ENCODE peak calls at places on chromosomes 16 and 17, in nine cellular contexts. One of them, this sample, is unnamed.

GRCh38 chr17:29250666-29251065 is 4.0 kb downstream of the CRYBA1 start:
- DNase-seq in NT2/D1: no peak
- DNase-seq in SW480: no peak
- DNase-seq in heart left ventricle: no peak
- DNase-seq in Kasumi-1: no peak
- DNase-seq in left ventricle myocardium inferior: no peak
- DNase-seq in aorta: no peak
- DNase-seq in small intestine: no peak
- DNase-seq in BJ: peak; percentile 37
- DNase-seq in this sample: peak; percentile 89

GRCh38 chr17:72404872-72405271 is 284.1 kb downstream of the SOX9 start:
- DNase-seq in Kasumi-1: no peak
- DNase-seq in BJ: no peak
- DNase-seq in heart left ventricle: no peak
- DNase-seq in aorta: no peak
- DNase-seq in small intestine: no peak
- DNase-seq in NT2/D1: no peak
- DNase-seq in left ventricle myocardium inferior: no peak
- DNase-seq in SW480: no peak
- DNase-seq in this sample: peak; percentile 66

GRCh38 chr17:35709874-35710273 is 21.6 kb upstream of the RASL10B start:
- DNase-seq in heart left ventricle: no peak
- DNase-seq in left ventricle myocardium inferior: no peak
- DNase-seq in small intestine: no peak
- DNase-seq in Kasumi-1: no peak
- DNase-seq in SW480: no peak
- DNase-seq in NT2/D1: no peak
- DNase-seq in BJ: peak; percentile 3
- DNase-seq in aorta: no peak
- DNase-seq in this sample: no peak

GRCh38 chr16:19879241-19879792 is 5.3 kb downstream of the GPRC5B start:
- DNase-seq in Kasumi-1: no peak
- DNase-seq in aorta: no peak
- DNase-seq in SW480: peak; percentile 29
- DNase-seq in left ventricle myocardium inferior: peak; percentile 29
- DNase-seq in heart left ventricle: peak; percentile 36
- DNase-seq in NT2/D1: no peak
- DNase-seq in BJ: no peak
- DNase-seq in small intestine: peak; percentile 17
- DNase-seq in this sample: peak; percentile 39

GRCh38 chr17:70446446-70446845 is 277.1 kb downstream of the KCNJ2 start:
- DNase-seq in SW480: no peak
- DNase-seq in heart left ventricle: no peak
- DNase-seq in BJ: no peak
- DNase-seq in aorta: no peak
- DNase-seq in NT2/D1: no peak
- DNase-seq in small intestine: no peak
- DNase-seq in left ventricle myocardium inferior: no peak
- DNase-seq in Kasumi-1: no peak
- DNase-seq in this sample: no peak

GRCh38 chr16:22668318-22668717 is 145.6 kb upstream of the HS3ST2 start:
- DNase-seq in Kasumi-1: no peak
- DNase-seq in SW480: no peak
- DNase-seq in heart left ventricle: no peak
- DNase-seq in BJ: no peak
- DNase-seq in left ventricle myocardium inferior: no peak
- DNase-seq in aorta: no peak
- DNase-seq in small intestine: no peak
- DNase-seq in NT2/D1: no peak
- DNase-seq in this sample: no peak

GRCh38 chr17:32621612-32622312 is 135.0 kb downstream of the CDK5R1 start:
- DNase-seq in BJ: no peak
- DNase-seq in small intestine: peak; percentile 16
- DNase-seq in left ventricle myocardium inferior: no peak
- DNase-seq in aorta: no peak
- DNase-seq in Kasumi-1: no peak
- DNase-seq in NT2/D1: peak; percentile 40
- DNase-seq in SW480: no peak
- DNase-seq in heart left ventricle: no peak
- DNase-seq in this sample: no peak

GRCh38 chr16:86917471-86918365 is 339.4 kb downstream of the FOXL1 start:
- DNase-seq in small intestine: no peak
- DNase-seq in Kasumi-1: no peak
- DNase-seq in left ventricle myocardium inferior: no peak
- DNase-seq in BJ: no peak
- DNase-seq in heart left ventricle: no peak
- DNase-seq in SW480: no peak
- DNase-seq in NT2/D1: no peak
- DNase-seq in aorta: no peak
- DNase-seq in this sample: no peak

GRCh38 chr16:52252680-52253079 is 294.3 kb downstream of the TOX3 start:
- DNase-seq in heart left ventricle: no peak
- DNase-seq in left ventricle myocardium inferior: no peak
- DNase-seq in SW480: no peak
- DNase-seq in NT2/D1: no peak
- DNase-seq in Kasumi-1: no peak
- DNase-seq in aorta: no peak
- DNase-seq in BJ: no peak
- DNase-seq in small intestine: no peak
- DNase-seq in this sample: no peak

GRCh38 chr16:82979406-82980111 is 352.8 kb downstream of the CDH13 start:
- DNase-seq in aorta: no peak
- DNase-seq in Kasumi-1: no peak
- DNase-seq in NT2/D1: no peak
- DNase-seq in BJ: no peak
- DNase-seq in small intestine: peak; percentile 13
- DNase-seq in SW480: no peak
- DNase-seq in left ventricle myocardium inferior: no peak
- DNase-seq in heart left ventricle: no peak
- DNase-seq in this sample: no peak

GRCh38 chr16:66927918-66928649 is 2.7 kb upstream of the RRAD start:
- DNase-seq in BJ: no peak
- DNase-seq in NT2/D1: no peak
- DNase-seq in heart left ventricle: no peak
- DNase-seq in small intestine: no peak
- DNase-seq in aorta: no peak
- DNase-seq in Kasumi-1: no peak
- DNase-seq in left ventricle myocardium inferior: no peak
- DNase-seq in SW480: peak; percentile 24
- DNase-seq in this sample: peak; percentile 39

GRCh38 chr16:58814348-58814801 is 80.3 kb upstream of the GOT2 start:
- DNase-seq in heart left ventricle: peak; percentile 32
- DNase-seq in Kasumi-1: peak; percentile 67
- DNase-seq in left ventricle myocardium inferior: peak; percentile 23
- DNase-seq in NT2/D1: peak; percentile 32
- DNase-seq in small intestine: peak; percentile 21
- DNase-seq in aorta: no peak
- DNase-seq in SW480: peak; percentile 30
- DNase-seq in BJ: peak; percentile 4
- DNase-seq in this sample: peak; percentile 30

GRCh38 chr17:30920282-30920681 is 1.5 kb upstream of the ADAP2 start:
- DNase-seq in SW480: no peak
- DNase-seq in BJ: no peak
- DNase-seq in NT2/D1: no peak
- DNase-seq in aorta: peak; percentile 37
- DNase-seq in left ventricle myocardium inferior: peak; percentile 26
- DNase-seq in small intestine: no peak
- DNase-seq in Kasumi-1: no peak
- DNase-seq in heart left ventricle: peak; percentile 49
- DNase-seq in this sample: no peak

GRCh38 chr17:50603340-50603739 is 31.3 kb upstream of the ABCC3 start:
- DNase-seq in aorta: no peak
- DNase-seq in NT2/D1: no peak
- DNase-seq in SW480: peak; percentile 34
- DNase-seq in left ventricle myocardium inferior: no peak
- DNase-seq in small intestine: peak; percentile 10
- DNase-seq in Kasumi-1: peak; percentile 72
- DNase-seq in heart left ventricle: no peak
- DNase-seq in BJ: no peak
- DNase-seq in this sample: no peak

GRCh38 chr16:17155480-17155879 is 315.3 kb downstream of the XYLT1 start:
- DNase-seq in SW480: no peak
- DNase-seq in small intestine: no peak
- DNase-seq in BJ: no peak
- DNase-seq in aorta: no peak
- DNase-seq in left ventricle myocardium inferior: no peak
- DNase-seq in Kasumi-1: no peak
- DNase-seq in NT2/D1: no peak
- DNase-seq in heart left ventricle: no peak
- DNase-seq in this sample: no peak

GRCh38 chr16:26993988-26994387 is 72.7 kb upstream of the C16orf82 start:
- DNase-seq in SW480: no peak
- DNase-seq in NT2/D1: no peak
- DNase-seq in heart left ventricle: no peak
- DNase-seq in Kasumi-1: no peak
- DNase-seq in left ventricle myocardium inferior: no peak
- DNase-seq in aorta: no peak
- DNase-seq in small intestine: no peak
- DNase-seq in BJ: peak; percentile 30
- DNase-seq in this sample: peak; percentile 52

GRCh38 chr17:56815711-56816110 is 18.0 kb downstream of the C17orf67 start:
- DNase-seq in NT2/D1: no peak
- DNase-seq in heart left ventricle: no peak
- DNase-seq in left ventricle myocardium inferior: no peak
- DNase-seq in aorta: no peak
- DNase-seq in small intestine: no peak
- DNase-seq in SW480: no peak
- DNase-seq in BJ: no peak
- DNase-seq in Kasumi-1: no peak
- DNase-seq in this sample: peak; percentile 77

GRCh38 chr16:46748775-46749705 is 896 bp upstream of the MYLK3 start:
- DNase-seq in Kasumi-1: no peak
- DNase-seq in small intestine: no peak
- DNase-seq in aorta: peak; percentile 79
- DNase-seq in left ventricle myocardium inferior: peak; percentile 82
- DNase-seq in NT2/D1: no peak
- DNase-seq in BJ: no peak
- DNase-seq in SW480: no peak
- DNase-seq in heart left ventricle: peak; percentile 82
- DNase-seq in this sample: no peak

GRCh38 chr17:74527756-74528155 is 3.5 kb downstream of the CD300LB start:
- DNase-seq in NT2/D1: no peak
- DNase-seq in SW480: no peak
- DNase-seq in small intestine: no peak
- DNase-seq in BJ: no peak
- DNase-seq in left ventricle myocardium inferior: no peak
- DNase-seq in Kasumi-1: no peak
- DNase-seq in heart left ventricle: no peak
- DNase-seq in aorta: no peak
- DNase-seq in this sample: no peak

GRCh38 chr17:65552214-65552613 is 9.2 kb downstream of the AXIN2 start:
- DNase-seq in SW480: no peak
- DNase-seq in left ventricle myocardium inferior: no peak
- DNase-seq in heart left ventricle: no peak
- DNase-seq in Kasumi-1: no peak
- DNase-seq in NT2/D1: no peak
- DNase-seq in aorta: no peak
- DNase-seq in small intestine: no peak
- DNase-seq in BJ: no peak
- DNase-seq in this sample: no peak

GRCh38 chr17:35666070-35666469 is 65.4 kb upstream of the RASL10B start:
- DNase-seq in small intestine: no peak
- DNase-seq in heart left ventricle: no peak
- DNase-seq in aorta: no peak
- DNase-seq in BJ: no peak
- DNase-seq in Kasumi-1: no peak
- DNase-seq in SW480: no peak
- DNase-seq in NT2/D1: no peak
- DNase-seq in left ventricle myocardium inferior: no peak
- DNase-seq in this sample: no peak

GRCh38 chr17:41632482-41633105 is 8.2 kb upstream of the KRT17 start:
- DNase-seq in SW480: no peak
- DNase-seq in Kasumi-1: no peak
- DNase-seq in BJ: no peak
- DNase-seq in aorta: no peak
- DNase-seq in small intestine: no peak
- DNase-seq in heart left ventricle: no peak
- DNase-seq in NT2/D1: no peak
- DNase-seq in left ventricle myocardium inferior: no peak
- DNase-seq in this sample: no peak

This sample was measured in HFFc6.